ENCODE peak calls at places on chromosomes 5 and 9, in six cellular contexts. L, J, U, F, A and O are unnamed samples.

GRCh38 chr5:58240286-58240685 is 219.6 kb downstream of the PLK2 start:
- DNase-seq in A (no peak), L (peak; percentile 38), J (no peak), U (no peak), F (peak; percentile 72), O (no peak)

GRCh38 chr9:88757406-88758010 is 222.5 kb downstream of the NXNL2 start:
- DNase-seq in F (no peak), L (no peak), A (no peak), J (no peak), U (peak; percentile 79), O (no peak)

GRCh38 chr5:180914646-180915045 is 15.7 kb downstream of the BTNL8 start:
- DNase-seq in U (no peak), J (no peak), L (no peak), F (no peak), A (no peak), O (no peak)

GRCh38 chr9:134365791-134366222 is 39.6 kb downstream of the RXRA start:
- DNase-seq in U (peak; percentile 81), A (no peak), F (no peak), J (no peak), L (no peak), O (no peak)

GRCh38 chr5:675111-675875 is 17.9 kb downstream of the TPPP start:
- DNase-seq in U (peak; percentile 9), J (peak; percentile 40), F (no peak), A (no peak), L (no peak), O (no peak)

GRCh38 chr5:137734962-137735530 is 843 bp downstream of the KLHL3 start:
- DNase-seq in U (peak; percentile 57), J (no peak), F (peak; percentile 55), L (peak; percentile 40), A (peak; percentile 11), O (no peak)

GRCh38 chr5:111075520-111075919 is 4.0 kb downstream of the TSLP start:
- DNase-seq in L (peak; percentile 82), A (no peak), J (no peak), U (no peak), F (peak; percentile 87), O (no peak)

GRCh38 chr9:76927540-76928240 is 21.8 kb upstream of the PRUNE2 start:
- DNase-seq in L (no peak), U (no peak), F (no peak), J (no peak), A (no peak), O (no peak)

GRCh38 chr5:34015120-34015807 is 7.4 kb upstream of the AMACR start:
- DNase-seq in A (no peak), U (no peak), L (no peak), J (no peak), F (no peak), O (no peak)

GRCh38 chr9:20340161-20340861 is 282.0 kb downstream of the MLLT3 start:
- DNase-seq in F (no peak), L (no peak), A (no peak), U (no peak), J (peak; percentile 80), O (no peak)

GRCh38 chr5:103057208-103058130 is 62.5 kb downstream of the GIN1 start:
- DNase-seq in F (no peak), L (peak; percentile 37), A (no peak), J (no peak), U (no peak), O (no peak)

GRCh38 chr5:116454417-116454927 is 120.2 kb downstream of the SEMA6A start:
- DNase-seq in A (no peak), U (peak; percentile 43), F (peak; percentile 91), J (peak; percentile 94), L (peak; percentile 96), O (no peak)

GRCh38 chr9:87195306-87195705 is 248.0 kb upstream of the GAS1 start:
- DNase-seq in L (peak; percentile 19), A (no peak), U (no peak), F (peak; percentile 34), J (no peak), O (no peak)

GRCh38 chr5:101346447-101346846 is 443.4 kb upstream of the ST8SIA4 start:
- DNase-seq in L (no peak), U (no peak), F (no peak), A (no peak), J (no peak), O (no peak)

GRCh38 chr5:83026507-83026906 is 50.7 kb downstream of the TMEM167A start:
- DNase-seq in A (no peak), L (no peak), U (no peak), J (peak; percentile 84), F (no peak), O (no peak)

GRCh38 chr9:34046784-34047379 is 1.8 kb downstream of the UBAP2 start:
- DNase-seq in F (peak; percentile 31), L (peak; percentile 51), A (no peak), J (no peak), U (no peak), O (no peak)

GRCh38 chr9:75230469-75230868 is 142.2 kb downstream of the OSTF1 start:
- DNase-seq in U (no peak), F (no peak), L (no peak), A (no peak), J (no peak), O (no peak)

GRCh38 chr5:40679071-40679997 is at the start of gene PTGER4:
- DNase-seq in L (peak; percentile 90), J (peak; percentile 95), A (peak; percentile 90), U (peak; percentile 87), F (peak; percentile 96), O (peak; percentile 86)

GRCh38 chr5:88883566-88884434 is 816 bp upstream of the MEF2C start:
- DNase-seq in L (peak; percentile 90), U (peak; percentile 33), F (peak; percentile 89), J (peak; percentile 77), A (no peak), O (no peak)

GRCh38 chr5:30113542-30113941 is 1079.9 kb upstream of the CDH6 start:
- DNase-seq in J (no peak), A (no peak), F (no peak), L (no peak), U (no peak), O (no peak)

GRCh38 chr5:95283761-95284511 is 958 bp downstream of the MCTP1 start:
- DNase-seq in J (no peak), L (peak; percentile 14), U (peak; percentile 32), A (no peak), F (peak; percentile 45), O (peak; percentile 25)

DNA sequence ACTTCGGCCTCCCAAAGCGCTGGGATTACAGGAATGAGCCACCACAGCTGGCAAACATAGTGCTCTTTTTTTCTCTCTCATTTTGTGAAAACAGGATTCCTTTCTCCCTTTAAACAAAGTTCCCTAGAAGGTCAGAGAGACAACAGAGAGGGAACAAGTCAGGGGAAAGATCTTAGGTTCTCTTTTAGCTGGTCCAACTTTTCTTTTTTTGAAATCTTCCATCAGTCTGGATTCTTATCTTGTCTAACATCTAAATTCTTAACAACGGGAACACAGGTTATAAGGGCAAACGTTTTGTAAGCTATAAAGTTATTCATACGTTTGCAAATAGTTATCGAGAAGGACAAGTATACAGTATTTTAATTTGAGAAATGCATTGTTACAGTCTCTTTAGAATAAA is 224.1 kb upstream of the TBCA start:
- DNase-seq in L (no peak), A (no peak), F (no peak), J (no peak), U (no peak), O (no peak)
- H3K4me1 ChIP-seq in L (peaks cover 2% of the 10 kb centered on the region), A (no peaks in the 10 kb centered on the region), F (peaks cover 11% of the 10 kb centered on the region), J (peaks cover 5% of the 10 kb centered on the region), U (peaks cover 7% of the 10 kb centered on the region), O (no peaks in the 10 kb centered on the region)

GRCh38 chr9:127777368-127777960 is 1.0 kb downstream of the SH2D3C start:
- DNase-seq in U (no peak), L (no peak), F (no peak), A (no peak), J (no peak), O (no peak)

GRCh38 chr9:127776195-127776918 is 2.1 kb downstream of the SH2D3C start:
- DNase-seq in F (no peak), A (peak; percentile 78), J (no peak), U (no peak), L (no peak), O (peak; percentile 83)

GRCh38 chr9:127778280-127779135 is at the start of gene SH2D3C:
- DNase-seq in U (peak; percentile 62), A (no peak), F (no peak), L (no peak), J (no peak), O (no peak)

GRCh38 chr9:127779136-127779981 is 893 bp upstream of the SH2D3C start:
- DNase-seq in J (no peak), F (no peak), U (no peak), A (no peak), L (peak; percentile 27), O (no peak)

DNA sequence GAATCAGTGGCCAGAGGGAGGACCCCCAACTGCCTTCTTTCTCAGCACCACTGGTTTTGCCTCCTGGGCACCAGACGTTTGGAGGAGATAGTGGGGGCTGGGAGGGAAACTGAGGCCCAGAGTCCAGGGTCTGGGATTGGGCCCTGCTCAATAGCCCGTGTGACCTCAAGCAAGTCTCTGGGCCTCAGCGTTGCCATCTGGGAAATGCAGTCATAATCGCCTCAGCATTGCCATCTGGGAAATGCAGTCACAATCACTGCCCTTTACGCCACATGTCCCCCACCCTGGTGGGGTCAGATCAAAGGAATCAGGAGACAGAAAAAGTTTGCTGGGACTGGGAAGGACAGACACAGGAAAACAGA is 1.6 kb downstream of the SH2D3C start:
- DNase-seq in F (no peak), A (no peak), L (no peak), J (no peak), U (no peak), O (no peak)
- H3K4me1 ChIP-seq in F (peaks cover 24% of the 10 kb centered on the region), A (peaks cover 79% of the 10 kb centered on the region), L (no peaks in the 10 kb centered on the region), J (no peaks in the 10 kb centered on the region), U (peaks cover 19% of the 10 kb centered on the region), O (peaks cover 44% of the 10 kb centered on the region)

GRCh38 chr5:55985181-55985580 is 9.6 kb downstream of the IL6ST start:
- DNase-seq in F (no peak), L (no peak), A (no peak), J (no peak), U (no peak), O (no peak)

GRCh38 chr5:55986931-55987330 is 7.8 kb downstream of the IL6ST start:
- DNase-seq in J (no peak), A (no peak), U (no peak), L (no peak), F (no peak), O (no peak)

GRCh38 chr5:55991768-55992486 is 2.8 kb downstream of the IL6ST start:
- DNase-seq in A (no peak), U (no peak), F (peak; percentile 37), J (no peak), L (peak; percentile 40), O (peak; percentile 32)

GRCh38 chr5:55989860-55990259 is 4.9 kb downstream of the IL6ST start:
- DNase-seq in F (peak; percentile 37), L (no peak), J (no peak), A (no peak), U (no peak), O (no peak)

GRCh38 chr5:55988979-55989612 is 5.7 kb downstream of the IL6ST start:
- DNase-seq in U (no peak), A (no peak), L (no peak), J (no peak), F (no peak), O (no peak)
- H3K4me1 ChIP-seq in U (no peaks in the 10 kb centered on the region), A (peaks cover 78% of the 10 kb centered on the region), L (no peaks in the 10 kb centered on the region), J (peaks cover 16% of the 10 kb centered on the region), F (peaks cover 36% of the 10 kb centered on the region), O (peaks cover 32% of the 10 kb centered on the region)

DNA sequence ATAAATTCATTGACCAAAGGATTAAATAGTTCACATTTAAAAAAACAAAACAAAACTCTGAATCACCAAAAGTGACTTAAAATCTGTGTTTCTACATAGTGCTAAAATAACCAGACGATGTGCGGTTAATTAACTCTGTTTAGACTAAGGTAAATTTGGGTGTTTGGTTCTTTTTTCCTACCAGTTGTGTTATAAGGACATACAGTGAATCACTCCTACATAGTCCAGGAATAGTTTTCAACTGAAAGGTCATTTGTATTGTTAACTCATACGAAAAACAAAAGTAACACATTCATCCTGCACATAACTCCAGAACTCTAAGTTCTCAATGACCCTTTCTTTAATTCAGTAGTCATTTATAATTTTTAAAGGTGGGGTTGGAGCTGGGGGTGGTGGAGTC is 203.7 kb downstream of the GLIS3 start:
- DNase-seq in J (no peak), L (no peak), U (no peak), A (no peak), F (peak; percentile 34), O (no peak)
- H3K4me1 ChIP-seq in J (peaks cover 19% of the 10 kb centered on the region), L (peaks cover 6% of the 10 kb centered on the region), U (no peaks in the 10 kb centered on the region), A (no peaks in the 10 kb centered on the region), F (peaks cover 60% of the 10 kb centered on the region), O (no peaks in the 10 kb centered on the region)